ENCODE peak calls at places on chromosome 22, in six cellular contexts. One of them, this sample, is unnamed.

GRCh38 chr22:20721409-20722218 is 52.3 kb upstream of the SERPIND1 start:
- DNase-seq in upper lobe of right lung: no peak
- DNase-seq in cardiac muscle cell: no peak
- DNase-seq in heart right ventricle: no peak
- DNase-seq in fibroblast of pulmonary artery: no peak
- DNase-seq in thoracic aorta: no peak
- DNase-seq in this sample: no peak

GRCh38 chr22:50684501-50684900 is 11.9 kb downstream of the SHANK3 start:
- DNase-seq in fibroblast of pulmonary artery: no peak
- DNase-seq in cardiac muscle cell: no peak
- DNase-seq in upper lobe of right lung: no peak
- DNase-seq in thoracic aorta: no peak
- DNase-seq in heart right ventricle: no peak
- DNase-seq in this sample: no peak

GRCh38 chr22:19903031-19903430 is 38.5 kb upstream of the COMT start:
- DNase-seq in thoracic aorta: no peak
- DNase-seq in cardiac muscle cell: peak; percentile 66
- DNase-seq in upper lobe of right lung: no peak
- DNase-seq in fibroblast of pulmonary artery: no peak
- DNase-seq in heart right ventricle: no peak
- DNase-seq in this sample: no peak

GRCh38 chr22:45318558-45319318 is 9.0 kb downstream of the FAM118A start:
- DNase-seq in upper lobe of right lung: no peak
- DNase-seq in cardiac muscle cell: no peak
- DNase-seq in thoracic aorta: no peak
- DNase-seq in fibroblast of pulmonary artery: peak; percentile 20
- DNase-seq in heart right ventricle: no peak
- DNase-seq in this sample: no peak

GRCh38 chr22:44337658-44338004 is 24.9 kb upstream of the SHISAL1 start:
- DNase-seq in thoracic aorta: peak; percentile 40
- DNase-seq in cardiac muscle cell: peak; percentile 47
- DNase-seq in upper lobe of right lung: no peak
- DNase-seq in heart right ventricle: peak; percentile 36
- DNase-seq in fibroblast of pulmonary artery: peak; percentile 76
- DNase-seq in this sample: no peak

GRCh38 chr22:43004362-43005035 is 10.4 kb downstream of the PACSIN2 start:
- DNase-seq in fibroblast of pulmonary artery: no peak
- DNase-seq in heart right ventricle: no peak
- DNase-seq in thoracic aorta: no peak
- DNase-seq in cardiac muscle cell: no peak
- DNase-seq in upper lobe of right lung: no peak
- DNase-seq in this sample: no peak

GRCh38 chr22:43876866-43877509 is 14.7 kb upstream of the SULT4A1 start:
- DNase-seq in upper lobe of right lung: peak; percentile 22
- DNase-seq in heart right ventricle: no peak
- DNase-seq in thoracic aorta: no peak
- DNase-seq in fibroblast of pulmonary artery: no peak
- DNase-seq in cardiac muscle cell: no peak
- DNase-seq in this sample: no peak

GRCh38 chr22:31151872-31152271 is 8.1 kb upstream of the RNF185 start:
- DNase-seq in fibroblast of pulmonary artery: no peak
- DNase-seq in heart right ventricle: no peak
- DNase-seq in thoracic aorta: no peak
- DNase-seq in cardiac muscle cell: no peak
- DNase-seq in upper lobe of right lung: no peak
- DNase-seq in this sample: no peak

GRCh38 chr22:31627223-31627731 is 34.7 kb downstream of the PISD start:
- DNase-seq in fibroblast of pulmonary artery: no peak
- DNase-seq in upper lobe of right lung: no peak
- DNase-seq in cardiac muscle cell: no peak
- DNase-seq in thoracic aorta: no peak
- DNase-seq in heart right ventricle: no peak
- DNase-seq in this sample: no peak

GRCh38 chr22:35131423-35132050 is 65.6 kb downstream of the ISX start:
- DNase-seq in upper lobe of right lung: no peak
- DNase-seq in thoracic aorta: no peak
- DNase-seq in fibroblast of pulmonary artery: no peak
- DNase-seq in heart right ventricle: no peak
- DNase-seq in cardiac muscle cell: no peak
- DNase-seq in this sample: no peak

GRCh38 chr22:43310798-43311197 is 32.4 kb downstream of the SCUBE1 start:
- DNase-seq in heart right ventricle: no peak
- DNase-seq in fibroblast of pulmonary artery: no peak
- DNase-seq in thoracic aorta: no peak
- DNase-seq in cardiac muscle cell: no peak
- DNase-seq in upper lobe of right lung: peak; percentile 5
- DNase-seq in this sample: no peak

GRCh38 chr22:19730662-19731360 is 7.5 kb downstream of the GP1BB start:
- DNase-seq in fibroblast of pulmonary artery: peak; percentile 79
- DNase-seq in heart right ventricle: peak; percentile 83
- DNase-seq in upper lobe of right lung: peak; percentile 91
- DNase-seq in cardiac muscle cell: peak; percentile 91
- DNase-seq in thoracic aorta: peak; percentile 51
- DNase-seq in this sample: peak; percentile 62

DNA sequence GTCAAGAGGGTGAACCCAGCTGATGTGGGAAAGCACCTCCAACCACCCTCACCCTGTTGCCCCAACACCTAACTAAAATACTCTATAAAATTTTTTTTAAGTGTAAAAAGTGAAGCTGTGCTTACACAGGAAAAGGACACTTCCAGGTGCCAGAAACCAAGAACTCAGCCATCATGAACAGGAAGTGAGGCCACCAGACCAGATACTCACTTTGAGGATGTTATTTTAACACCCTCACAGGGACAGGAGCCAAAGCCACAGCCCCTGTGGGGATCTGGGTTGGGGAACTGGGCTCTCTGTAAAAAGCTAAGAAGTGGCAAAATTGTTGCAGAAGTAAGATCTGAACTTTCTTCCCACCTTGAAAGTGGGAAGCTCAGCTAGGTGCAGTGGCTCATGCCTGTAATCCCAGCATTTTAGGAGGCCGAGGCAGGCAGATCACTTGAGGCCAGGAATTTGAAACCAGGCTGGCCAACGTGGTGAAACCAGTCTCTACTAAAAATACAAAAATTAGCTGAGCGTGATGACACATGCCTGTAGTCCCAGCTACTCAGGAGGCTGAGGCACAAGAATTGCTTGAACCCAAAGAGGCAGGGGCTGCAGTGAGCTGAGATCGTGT is 3.8 kb downstream of the RSPH14 start:
- DNase-seq in thoracic aorta: no peak
- DNase-seq in fibroblast of pulmonary artery: no peak
- DNase-seq in upper lobe of right lung: no peak
- DNase-seq in heart right ventricle: peak; percentile 23
- DNase-seq in cardiac muscle cell: no peak
- DNase-seq in this sample: peak; percentile 80
- H3K4me3 ChIP-seq in thoracic aorta: no peak overlapping the region
- H3K4me3 ChIP-seq in fibroblast of pulmonary artery: no peak overlapping the region
- H3K4me3 ChIP-seq in upper lobe of right lung: no peak overlapping the region
- H3K4me3 ChIP-seq in heart right ventricle: no peak overlapping the region
- H3K4me3 ChIP-seq in cardiac muscle cell: no peak overlapping the region
- H3K4me3 ChIP-seq in this sample: no peak overlapping the region

GRCh38 chr22:25744694-25745093 is 2.7 kb downstream of the MYO18B start:
- DNase-seq in heart right ventricle: no peak
- DNase-seq in upper lobe of right lung: no peak
- DNase-seq in cardiac muscle cell: no peak
- DNase-seq in fibroblast of pulmonary artery: no peak
- DNase-seq in thoracic aorta: no peak
- DNase-seq in this sample: no peak

GRCh38 chr22:25745341-25746011 is 3.5 kb downstream of the MYO18B start:
- DNase-seq in fibroblast of pulmonary artery: peak; percentile 72
- DNase-seq in heart right ventricle: no peak
- DNase-seq in cardiac muscle cell: no peak
- DNase-seq in thoracic aorta: no peak
- DNase-seq in upper lobe of right lung: no peak
- DNase-seq in this sample: no peak

GRCh38 chr22:25742918-25743708 is 1.1 kb downstream of the MYO18B start:
- DNase-seq in upper lobe of right lung: no peak
- DNase-seq in cardiac muscle cell: no peak
- DNase-seq in thoracic aorta: no peak
- DNase-seq in fibroblast of pulmonary artery: no peak
- DNase-seq in heart right ventricle: no peak
- DNase-seq in this sample: no peak

GRCh38 chr22:25739659-25740344 is 2.2 kb upstream of the MYO18B start:
- DNase-seq in fibroblast of pulmonary artery: no peak
- DNase-seq in cardiac muscle cell: no peak
- DNase-seq in upper lobe of right lung: no peak
- DNase-seq in thoracic aorta: no peak
- DNase-seq in heart right ventricle: no peak
- DNase-seq in this sample: no peak

DNA sequence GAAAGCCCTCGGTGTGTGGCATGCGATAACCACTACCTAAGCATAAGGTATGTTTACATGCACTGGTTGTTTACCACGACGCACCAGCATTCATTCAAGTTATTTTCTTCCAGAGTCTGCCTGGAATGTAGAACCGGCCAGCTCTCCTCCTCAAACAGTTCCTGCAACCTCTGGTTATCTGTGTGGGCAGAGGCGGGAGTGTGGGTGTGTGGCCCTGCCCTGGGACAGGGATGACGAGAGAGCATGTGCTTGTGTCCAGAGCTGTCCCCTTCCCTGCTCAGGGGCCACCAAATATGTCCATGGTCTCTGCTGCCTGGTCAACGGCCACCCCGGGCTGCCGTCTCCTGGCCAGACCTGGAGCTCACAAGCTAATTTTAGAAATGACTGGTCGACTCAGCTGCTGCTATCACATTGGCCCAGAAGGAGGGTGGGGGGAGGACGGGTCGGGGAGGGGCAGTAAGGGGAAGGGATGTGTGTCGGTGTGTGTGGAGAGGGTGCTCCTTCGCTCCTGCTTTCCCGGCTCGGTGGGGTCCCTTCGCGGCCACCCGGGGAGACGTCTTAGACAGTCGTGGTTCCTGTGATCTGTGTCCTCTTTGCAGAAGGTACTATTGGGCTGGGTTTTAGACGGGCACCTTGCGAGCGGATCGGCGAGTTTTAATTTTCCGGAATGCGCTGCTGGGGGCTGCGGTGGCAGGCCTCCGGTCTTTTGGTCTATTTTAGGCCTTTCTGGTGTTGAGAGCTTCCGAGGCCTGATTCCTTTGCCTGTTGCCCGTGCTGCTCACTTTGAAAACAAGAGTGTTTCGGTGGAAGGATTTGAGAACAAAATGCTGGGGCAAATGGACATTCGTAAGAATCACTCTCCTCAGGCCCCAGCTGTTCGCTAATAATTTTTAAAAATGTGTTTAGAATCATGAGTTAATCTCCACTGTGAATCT is at the start of gene MYO18B:
- DNase-seq in thoracic aorta: peak; percentile 43
- DNase-seq in fibroblast of pulmonary artery: no peak
- DNase-seq in upper lobe of right lung: no peak
- DNase-seq in heart right ventricle: peak; percentile 84
- DNase-seq in cardiac muscle cell: peak; percentile 94
- DNase-seq in this sample: no peak
- H3K4me3 ChIP-seq in thoracic aorta: peak within 1 kb of the TSS; percentile 89
- H3K4me3 ChIP-seq in fibroblast of pulmonary artery: no peak within 1 kb of the TSS
- H3K4me3 ChIP-seq in upper lobe of right lung: no peak within 1 kb of the TSS
- H3K4me3 ChIP-seq in heart right ventricle: peak within 1 kb of the TSS; percentile 60
- H3K4me3 ChIP-seq in cardiac muscle cell: peak within 1 kb of the TSS; percentile 59
- H3K4me3 ChIP-seq in this sample: no peak within 1 kb of the TSS

GRCh38 chr22:37258810-37259472 is 14.9 kb upstream of the RAC2 start:
- DNase-seq in upper lobe of right lung: peak; percentile 16
- DNase-seq in heart right ventricle: no peak
- DNase-seq in cardiac muscle cell: no peak
- DNase-seq in fibroblast of pulmonary artery: no peak
- DNase-seq in thoracic aorta: no peak
- DNase-seq in this sample: no peak
- H3K4me3 ChIP-seq in upper lobe of right lung: no peak overlapping the region
- H3K4me3 ChIP-seq in heart right ventricle: no peak overlapping the region
- H3K4me3 ChIP-seq in cardiac muscle cell: no peak overlapping the region
- H3K4me3 ChIP-seq in fibroblast of pulmonary artery: peak overlapping the region; percentile 11
- H3K4me3 ChIP-seq in thoracic aorta: no peak overlapping the region
- H3K4me3 ChIP-seq in this sample: no peak overlapping the region

DNA sequence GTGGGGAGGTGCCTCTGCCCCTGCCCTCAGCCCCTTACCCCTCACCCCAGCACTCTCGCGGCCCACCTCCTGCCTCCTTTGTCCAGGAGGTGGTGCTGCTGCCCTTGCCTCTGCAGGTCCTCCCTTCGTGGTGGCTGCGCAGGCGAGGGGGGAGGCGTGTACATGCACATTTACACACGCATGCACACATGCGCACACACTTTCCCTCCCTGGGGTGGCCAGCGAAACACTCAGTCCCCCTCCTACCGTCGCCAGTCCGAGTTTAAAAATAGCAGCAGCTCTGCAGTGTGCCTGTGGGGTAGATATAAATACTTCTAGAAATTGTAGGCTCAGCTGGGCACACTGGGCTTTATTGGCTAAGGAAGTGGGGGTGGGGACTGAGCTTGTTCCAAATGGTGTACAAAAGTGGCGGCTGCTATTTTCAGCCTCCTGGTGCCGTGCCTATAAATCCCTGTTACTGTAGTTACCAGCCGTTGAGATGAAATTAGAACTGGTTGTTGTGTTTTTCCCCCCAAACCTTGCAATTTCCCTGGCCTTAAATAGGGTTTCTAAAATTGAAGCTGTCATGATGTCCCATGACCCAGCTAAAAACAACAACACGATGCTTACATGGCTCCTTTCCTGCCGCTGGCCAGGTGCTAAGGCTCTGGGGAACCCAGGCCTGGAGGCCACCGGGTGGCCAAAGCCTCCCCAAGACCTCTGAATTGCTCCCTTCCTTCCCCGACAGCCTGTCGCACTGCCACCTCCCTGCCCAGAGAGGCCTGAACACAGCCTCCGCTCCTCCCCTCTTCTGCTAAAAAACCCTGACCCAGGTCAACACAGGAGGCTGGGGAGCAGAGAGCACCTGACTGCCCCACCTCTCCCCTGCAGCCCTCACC is 12.4 kb downstream of the PICK1 start:
- DNase-seq in fibroblast of pulmonary artery: peak; percentile 31
- DNase-seq in thoracic aorta: peak; percentile 88
- DNase-seq in cardiac muscle cell: peak; percentile 84
- DNase-seq in upper lobe of right lung: no peak
- DNase-seq in heart right ventricle: peak; percentile 85
- DNase-seq in this sample: no peak
- H3K4me3 ChIP-seq in fibroblast of pulmonary artery: no peak overlapping the region
- H3K4me3 ChIP-seq in thoracic aorta: peak overlapping the region; percentile 45
- H3K4me3 ChIP-seq in cardiac muscle cell: no peak overlapping the region
- H3K4me3 ChIP-seq in upper lobe of right lung: no peak overlapping the region
- H3K4me3 ChIP-seq in heart right ventricle: peak overlapping the region; percentile 17
- H3K4me3 ChIP-seq in this sample: no peak overlapping the region